ENCODE peak calls at places on chromosomes 6 and 20, in five cellular contexts. L is neuronal stem cell, M is testis, W is IMR-90, N is stomach. A is an unnamed sample.

GRCh38 chr20:4160761-4161305 is 145.5 kb upstream of the RNF24 start:
- DNase-seq in W (peak), L (no peak), M (peak), N (no peak), A (peak)

GRCh38 chr20:12171927-12172581 is 254.4 kb downstream of the BTBD3 start:
- DNase-seq in W (peak), N (no peak), L (no peak), M (no peak), A (no peak)

GRCh38 chr6:157228421-157229218 is 94.7 kb downstream of the TMEM242 start:
- DNase-seq in M (no peak), W (no peak), L (peak), N (no peak), A (no peak)

GRCh38 chr6:1611322-1611571 is 1.5 kb downstream of the FOXC1 start:
- DNase-seq in M (no peak), N (no peak), W (peak), L (no peak), A (no peak)

GRCh38 chr6:18262812-18263560 is 1.3 kb downstream of the DEK start:
- DNase-seq in L (no peak), W (peak), N (no peak), M (no peak), A (peak)

GRCh38 chr20:19917110-19917509 is 100.1 kb upstream of the NAA20 start:
- DNase-seq in M (no peak), N (no peak), L (no peak), W (no peak), A (no peak)

GRCh38 chr6:43917878-43918382 is 147.9 kb downstream of the VEGFA start:
- DNase-seq in N (no peak), L (no peak), M (no peak), W (peak), A (no peak)

GRCh38 chr6:19270616-19271015 is 566.6 kb upstream of the ID4 start:
- DNase-seq in L (no peak), M (no peak), N (no peak), W (no peak), A (no peak)

GRCh38 chr6:111157412-111157811 is 70.1 kb downstream of the SLC16A10 start:
- DNase-seq in L (no peak), N (no peak), W (no peak), M (no peak), A (no peak)

GRCh38 chr6:31701666-31702420 is 1.3 kb downstream of the ABHD16A start:
- DNase-seq in L (no peak), W (peak), M (no peak), N (no peak), A (no peak)

GRCh38 chr6:31702421-31702818 is 704 bp downstream of the ABHD16A start:
- DNase-seq in M (peak), W (no peak), N (no peak), L (no peak), A (no peak)

GRCh38 chr6:31697555-31697954 is 5.6 kb downstream of the ABHD16A start:
- DNase-seq in L (no peak), W (peak), M (no peak), N (no peak), A (no peak)

GRCh38 chr6:31702819-31703716 is at the start of gene ABHD16A:
- DNase-seq in N (peak), L (peak), W (peak), M (peak), A (peak)

DNA sequence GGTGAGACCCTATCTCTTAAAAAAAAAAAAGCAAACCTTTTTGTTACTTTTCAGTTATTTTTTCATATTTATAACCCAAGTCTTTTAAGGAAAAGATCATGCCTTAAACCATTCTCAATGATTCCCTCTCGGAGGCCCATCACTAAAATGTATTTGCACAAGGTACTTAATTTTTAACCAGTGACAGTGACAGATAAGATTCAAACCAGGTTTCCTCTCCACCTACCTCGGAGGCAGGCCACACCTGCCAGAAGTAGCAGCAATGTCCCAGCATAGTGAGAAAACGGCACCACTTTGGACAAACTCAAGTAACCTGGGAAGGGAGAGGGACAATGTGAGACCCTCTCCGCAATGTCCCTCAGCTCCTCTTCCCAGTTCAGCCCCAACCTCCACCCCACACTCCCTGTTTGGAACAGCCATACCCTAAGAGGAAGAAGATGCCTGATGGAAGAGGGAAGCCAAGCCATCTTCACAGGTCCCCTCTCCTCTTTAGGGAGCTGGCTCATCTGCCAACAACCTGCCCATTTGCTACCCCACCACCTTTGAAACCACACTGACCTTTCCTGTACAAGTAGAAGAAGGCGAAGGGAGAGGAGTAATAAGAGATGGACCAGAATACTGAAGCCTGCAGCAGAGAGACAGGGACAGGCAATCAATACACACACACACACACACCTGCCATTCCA is 2.3 kb downstream of the ABHD16A start:
- DNase-seq in W (no peak), N (no peak), M (no peak), L (no peak), A (no peak)
- H3K27ac ChIP-seq in W (no peak), N (peak), M (no peak), L (no peak), A (no peak)

DNA sequence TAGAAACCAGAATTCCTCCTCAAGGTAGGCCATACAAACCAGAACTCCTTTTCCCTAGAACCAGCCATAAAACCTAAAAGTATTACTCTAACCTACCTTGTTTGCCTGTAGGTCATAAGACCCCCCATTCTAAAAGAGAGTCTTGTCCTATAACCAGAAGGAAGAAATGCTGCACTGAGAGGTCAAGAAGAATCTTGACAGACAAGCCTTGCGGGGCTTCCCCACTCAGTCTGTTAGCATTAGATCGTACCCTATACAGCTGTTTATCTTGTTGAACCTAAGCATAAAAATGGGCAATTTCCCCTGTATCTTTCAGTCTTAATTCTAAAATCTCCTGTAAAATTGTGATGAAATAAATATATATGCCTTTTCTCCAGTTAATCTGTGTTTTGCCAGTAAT is 52.3 kb upstream of the HFE start:
- DNase-seq in M (no peak), W (no peak), L (no peak), N (no peak), A (no peak)
- H3K27ac ChIP-seq in M (no peak), W (peak), L (peak), N (no peak), A (no peak)

DNA sequence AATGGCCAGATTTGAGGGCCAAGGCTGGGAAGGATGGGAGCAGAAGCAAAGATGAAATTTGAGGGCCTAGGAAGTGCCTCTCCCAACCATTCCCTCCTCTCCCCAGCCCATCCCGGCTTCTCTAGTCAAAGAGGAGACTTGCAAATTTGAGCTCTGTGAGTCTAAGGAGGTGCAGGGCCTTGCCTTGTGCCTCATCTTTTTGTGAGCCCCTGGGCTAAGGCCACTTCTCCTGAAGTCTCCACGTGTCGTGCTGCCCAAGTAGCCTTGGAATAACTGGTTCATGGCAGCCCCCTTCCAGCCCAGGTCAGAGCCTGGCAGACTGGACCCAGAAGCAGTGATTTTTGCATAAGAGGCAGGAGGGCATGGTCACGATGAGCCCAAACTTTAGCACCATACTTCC is 6.7 kb downstream of the PTGIS start:
- DNase-seq in N (peak), L (no peak), W (no peak), M (no peak), A (no peak)
- H3K27ac ChIP-seq in N (peak), L (no peak), W (no peak), M (peak), A (no peak)

DNA sequence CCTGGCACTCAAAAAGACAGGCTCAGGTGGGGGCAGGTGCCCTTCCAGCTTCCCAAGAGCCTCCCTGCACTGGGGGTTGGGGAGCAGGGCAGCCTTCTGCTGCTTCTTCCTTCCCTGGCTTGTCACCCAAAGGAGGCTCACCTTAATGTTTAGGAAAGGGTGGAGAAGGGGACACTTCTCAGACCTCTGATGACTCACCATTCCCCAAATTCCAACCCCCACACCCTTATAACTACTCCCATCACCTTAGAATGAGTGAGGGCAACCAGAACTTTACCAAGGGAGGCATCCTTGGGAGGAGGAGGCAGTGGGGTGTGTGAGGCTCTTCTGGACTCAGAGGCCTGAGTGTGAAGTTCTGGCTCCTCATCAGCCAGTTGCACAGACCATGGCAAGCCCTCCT is 15.2 kb upstream of the FOXP4 start:
- DNase-seq in N (no peak), L (no peak), W (no peak), M (no peak), A (no peak)
- H3K27ac ChIP-seq in N (no peak), L (no peak), W (no peak), M (no peak), A (no peak)